ENCODE peak calls at places on chromosome 19, in six cellular contexts. One of them, this sample, is unnamed. For H3K4me1, the result is how much of the 10 kb centered on the place peaks cover.

GRCh38 chr19:14272623-14273022 is 66.7 kb upstream of the ADGRL1 start:
- DNase-seq in pancreas: no peak
- DNase-seq in A549: no peak
- DNase-seq in left ventricle myocardium inferior: no peak
- DNase-seq in gastrocnemius medialis: no peak
- DNase-seq in psoas muscle: no peak
- DNase-seq in this sample: no peak

GRCh38 chr19:3760871-3761361 is 576 bp downstream of the APBA3 start:
- DNase-seq in pancreas: no peak
- DNase-seq in gastrocnemius medialis: no peak
- DNase-seq in A549: no peak
- DNase-seq in left ventricle myocardium inferior: no peak
- DNase-seq in psoas muscle: no peak
- DNase-seq in this sample: no peak

GRCh38 chr19:53977429-53977990 is 13.9 kb upstream of the CACNG6 start:
- DNase-seq in left ventricle myocardium inferior: peak
- DNase-seq in pancreas: peak
- DNase-seq in A549: peak
- DNase-seq in gastrocnemius medialis: peak
- DNase-seq in psoas muscle: peak
- DNase-seq in this sample: peak

GRCh38 chr19:39401549-39402416 is 4.9 kb upstream of the ZFP36 start:
- DNase-seq in left ventricle myocardium inferior: no peak
- DNase-seq in gastrocnemius medialis: peak
- DNase-seq in pancreas: no peak
- DNase-seq in psoas muscle: peak
- DNase-seq in A549: no peak
- DNase-seq in this sample: peak

GRCh38 chr19:51161266-51161665 is 19.2 kb downstream of the SIGLEC7 start:
- DNase-seq in psoas muscle: no peak
- DNase-seq in left ventricle myocardium inferior: no peak
- DNase-seq in gastrocnemius medialis: no peak
- DNase-seq in pancreas: no peak
- DNase-seq in A549: no peak
- DNase-seq in this sample: no peak

GRCh38 chr19:46766569-46767317 is 20.5 kb upstream of the STRN4 start:
- DNase-seq in psoas muscle: peak
- DNase-seq in A549: no peak
- DNase-seq in left ventricle myocardium inferior: peak
- DNase-seq in pancreas: peak
- DNase-seq in gastrocnemius medialis: no peak
- DNase-seq in this sample: no peak

GRCh38 chr19:44869728-44870470 is 21.2 kb upstream of the TOMM40 start:
- DNase-seq in A549: no peak
- DNase-seq in gastrocnemius medialis: peak
- DNase-seq in left ventricle myocardium inferior: no peak
- DNase-seq in psoas muscle: peak
- DNase-seq in pancreas: no peak
- DNase-seq in this sample: peak

GRCh38 chr19:45608948-45609347 is 6.9 kb upstream of the GPR4 start:
- DNase-seq in psoas muscle: no peak
- DNase-seq in left ventricle myocardium inferior: no peak
- DNase-seq in gastrocnemius medialis: no peak
- DNase-seq in pancreas: no peak
- DNase-seq in A549: no peak
- DNase-seq in this sample: no peak

GRCh38 chr19:17209126-17210036 is 5.8 kb upstream of the USE1 start:
- DNase-seq in left ventricle myocardium inferior: no peak
- DNase-seq in gastrocnemius medialis: no peak
- DNase-seq in pancreas: no peak
- DNase-seq in psoas muscle: no peak
- DNase-seq in A549: peak
- DNase-seq in this sample: no peak

GRCh38 chr19:51083181-51083580 is 494 bp upstream of the KLK14 start:
- DNase-seq in pancreas: no peak
- DNase-seq in A549: no peak
- DNase-seq in left ventricle myocardium inferior: no peak
- DNase-seq in gastrocnemius medialis: no peak
- DNase-seq in psoas muscle: no peak
- DNase-seq in this sample: no peak

GRCh38 chr19:18414504-18415176 is 4.6 kb upstream of the SSBP4 start:
- DNase-seq in psoas muscle: no peak
- DNase-seq in pancreas: no peak
- DNase-seq in gastrocnemius medialis: no peak
- DNase-seq in A549: no peak
- DNase-seq in left ventricle myocardium inferior: peak
- DNase-seq in this sample: no peak

GRCh38 chr19:32255566-32256295 is 89.7 kb upstream of the ZNF507 start:
- DNase-seq in gastrocnemius medialis: no peak
- DNase-seq in pancreas: no peak
- DNase-seq in A549: no peak
- DNase-seq in left ventricle myocardium inferior: no peak
- DNase-seq in psoas muscle: no peak
- DNase-seq in this sample: no peak

GRCh38 chr19:17860993-17861360 is 1.3 kb downstream of the RPL18A start:
- DNase-seq in gastrocnemius medialis: no peak
- DNase-seq in left ventricle myocardium inferior: no peak
- DNase-seq in pancreas: no peak
- DNase-seq in A549: no peak
- DNase-seq in psoas muscle: no peak
- DNase-seq in this sample: no peak

GRCh38 chr19:45999653-46000121 is 4.4 kb downstream of the CCDC61 start:
- DNase-seq in A549: no peak
- DNase-seq in left ventricle myocardium inferior: no peak
- DNase-seq in gastrocnemius medialis: no peak
- DNase-seq in pancreas: no peak
- DNase-seq in psoas muscle: peak
- DNase-seq in this sample: no peak

GRCh38 chr19:6424190-6424938 is at the start of gene KHSRP:
- DNase-seq in left ventricle myocardium inferior: no peak
- DNase-seq in A549: no peak
- DNase-seq in psoas muscle: peak
- DNase-seq in pancreas: peak
- DNase-seq in gastrocnemius medialis: no peak
- DNase-seq in this sample: no peak

GRCh38 chr19:10408511-10409291 is 5.4 kb upstream of the CDC37 start:
- DNase-seq in pancreas: no peak
- DNase-seq in A549: no peak
- DNase-seq in left ventricle myocardium inferior: no peak
- DNase-seq in gastrocnemius medialis: no peak
- DNase-seq in psoas muscle: no peak
- DNase-seq in this sample: no peak

GRCh38 chr19:10346509-10346908 is 7.1 kb upstream of the ICAM3 start:
- DNase-seq in A549: no peak
- DNase-seq in psoas muscle: no peak
- DNase-seq in pancreas: no peak
- DNase-seq in left ventricle myocardium inferior: no peak
- DNase-seq in gastrocnemius medialis: no peak
- DNase-seq in this sample: no peak

GRCh38 chr19:10288662-10289166 is 1.0 kb upstream of the ICAM5 start:
- DNase-seq in A549: peak
- DNase-seq in gastrocnemius medialis: no peak
- DNase-seq in left ventricle myocardium inferior: no peak
- DNase-seq in psoas muscle: no peak
- DNase-seq in pancreas: no peak
- DNase-seq in this sample: no peak

GRCh38 chr19:35315883-35316282 is 13.1 kb upstream of the CD22 start:
- DNase-seq in psoas muscle: no peak
- DNase-seq in pancreas: no peak
- DNase-seq in left ventricle myocardium inferior: no peak
- DNase-seq in gastrocnemius medialis: no peak
- DNase-seq in A549: no peak
- DNase-seq in this sample: no peak
- H3K4me1 ChIP-seq in psoas muscle: under half
- H3K4me1 ChIP-seq in pancreas: under half
- H3K4me1 ChIP-seq in left ventricle myocardium inferior: under half
- H3K4me1 ChIP-seq in gastrocnemius medialis: under half
- H3K4me1 ChIP-seq in A549: under half
- H3K4me1 ChIP-seq in this sample: under half

DNA sequence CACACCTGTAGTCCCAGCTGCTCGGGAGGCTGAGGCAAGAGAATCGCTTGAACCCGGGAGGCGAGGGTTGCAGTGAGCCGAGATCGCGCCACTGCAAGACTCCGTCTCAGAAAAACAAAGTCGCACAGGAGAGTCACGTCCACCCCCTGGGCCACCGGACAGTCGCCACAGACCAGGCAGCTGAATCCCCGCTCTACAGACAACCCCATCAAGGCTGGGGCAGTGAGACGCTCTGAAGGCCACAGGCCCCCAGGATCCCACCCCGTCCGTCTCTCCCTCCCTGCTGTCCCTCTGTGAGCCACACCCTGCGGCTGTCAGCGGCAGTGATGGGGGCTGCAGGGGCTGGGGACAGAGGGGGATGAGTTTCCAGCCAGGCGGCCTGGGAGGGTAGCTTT is 15.5 kb upstream of the PTBP1 start:
- DNase-seq in psoas muscle: peak
- DNase-seq in A549: peak
- DNase-seq in pancreas: no peak
- DNase-seq in gastrocnemius medialis: no peak
- DNase-seq in left ventricle myocardium inferior: no peak
- DNase-seq in this sample: no peak
- TF ChIP-seq CTCF in psoas muscle: no peak
- TF ChIP-seq CTCF in A549: no peak
- TF ChIP-seq CTCF in pancreas: no peak
- TF ChIP-seq CTCF in gastrocnemius medialis: no peak
- TF ChIP-seq CTCF in left ventricle myocardium inferior: no peak
- TF ChIP-seq CTCF in this sample: no peak

DNA sequence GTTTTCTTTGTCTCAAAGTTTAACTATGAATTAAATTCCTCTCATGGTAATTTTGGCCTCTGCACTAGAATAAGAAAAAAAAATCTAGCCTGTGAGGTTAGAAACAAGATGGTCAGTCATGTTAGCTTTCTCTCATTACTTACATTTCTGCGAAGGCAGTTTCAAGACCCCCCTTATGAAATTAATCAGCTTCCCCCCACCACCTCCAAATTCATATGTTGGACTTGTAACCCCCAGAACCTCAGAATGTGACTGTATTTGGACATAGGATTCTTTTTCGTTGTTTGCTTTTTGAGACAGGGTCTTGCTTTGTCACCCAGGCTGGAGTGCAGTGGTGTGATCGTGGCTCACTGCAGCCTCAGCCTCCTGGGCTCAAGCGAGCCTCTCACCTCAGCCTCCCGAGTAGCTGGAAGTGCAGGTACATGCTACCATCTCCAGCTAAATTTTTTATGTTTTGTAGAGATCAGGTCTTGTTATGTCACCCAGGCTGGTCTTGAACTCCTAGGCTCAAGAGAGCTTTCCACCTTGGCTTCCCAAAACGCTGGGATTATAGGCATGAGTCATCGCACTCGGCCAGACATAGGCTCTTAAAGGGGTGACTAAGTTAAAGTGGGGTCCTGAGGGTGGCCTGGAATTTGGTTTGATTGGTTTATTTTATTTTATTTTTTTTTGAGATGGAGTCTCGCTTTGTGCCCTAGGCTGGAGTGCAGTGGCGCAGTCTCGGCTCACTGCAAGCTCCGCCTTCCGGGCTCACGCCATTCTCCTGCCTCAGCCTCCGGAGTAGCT is 1.4 kb downstream of the PLA2G4C start:
- DNase-seq in A549: no peak
- DNase-seq in gastrocnemius medialis: no peak
- DNase-seq in pancreas: no peak
- DNase-seq in psoas muscle: no peak
- DNase-seq in left ventricle myocardium inferior: no peak
- DNase-seq in this sample: no peak
- H3K4me1 ChIP-seq in A549: under half
- H3K4me1 ChIP-seq in gastrocnemius medialis: under half
- H3K4me1 ChIP-seq in pancreas: under half
- H3K4me1 ChIP-seq in psoas muscle: under half
- H3K4me1 ChIP-seq in left ventricle myocardium inferior: under half
- H3K4me1 ChIP-seq in this sample: under half

GRCh38 chr19:2312819-2313501 is 5.0 kb upstream of the LINGO3 start:
- DNase-seq in A549: no peak
- DNase-seq in psoas muscle: no peak
- DNase-seq in pancreas: no peak
- DNase-seq in gastrocnemius medialis: no peak
- DNase-seq in left ventricle myocardium inferior: no peak
- DNase-seq in this sample: no peak
- TF ChIP-seq CTCF in A549: no peak
- TF ChIP-seq CTCF in psoas muscle: no peak
- TF ChIP-seq CTCF in pancreas: no peak
- TF ChIP-seq CTCF in gastrocnemius medialis: no peak
- TF ChIP-seq CTCF in left ventricle myocardium inferior: no peak
- TF ChIP-seq CTCF in this sample: no peak

GRCh38 chr19:29711584-29712132 is 3.4 kb downstream of the C19orf12 start:
- DNase-seq in A549: no peak
- DNase-seq in gastrocnemius medialis: no peak
- DNase-seq in pancreas: no peak
- DNase-seq in left ventricle myocardium inferior: no peak
- DNase-seq in psoas muscle: no peak
- DNase-seq in this sample: no peak

GRCh38 chr19:29714953-29715694 is at the start of gene C19orf12:
- DNase-seq in A549: peak
- DNase-seq in psoas muscle: peak
- DNase-seq in gastrocnemius medialis: no peak
- DNase-seq in left ventricle myocardium inferior: peak
- DNase-seq in pancreas: peak
- DNase-seq in this sample: peak

GRCh38 chr19:29714371-29714952 is 599 bp downstream of the C19orf12 start:
- DNase-seq in left ventricle myocardium inferior: no peak
- DNase-seq in A549: peak
- DNase-seq in pancreas: no peak
- DNase-seq in gastrocnemius medialis: no peak
- DNase-seq in psoas muscle: no peak
- DNase-seq in this sample: no peak

GRCh38 chr19:29715695-29716581 is 877 bp upstream of the C19orf12 start:
- DNase-seq in left ventricle myocardium inferior: no peak
- DNase-seq in A549: no peak
- DNase-seq in gastrocnemius medialis: no peak
- DNase-seq in psoas muscle: no peak
- DNase-seq in pancreas: no peak
- DNase-seq in this sample: no peak

GRCh38 chr19:29712744-29713516 is 2.1 kb downstream of the C19orf12 start:
- DNase-seq in gastrocnemius medialis: no peak
- DNase-seq in pancreas: no peak
- DNase-seq in left ventricle myocardium inferior: no peak
- DNase-seq in A549: no peak
- DNase-seq in psoas muscle: no peak
- DNase-seq in this sample: no peak
- H3K4me1 ChIP-seq in gastrocnemius medialis: under half
- H3K4me1 ChIP-seq in pancreas: under half
- H3K4me1 ChIP-seq in left ventricle myocardium inferior: half or more
- H3K4me1 ChIP-seq in A549: under half
- H3K4me1 ChIP-seq in psoas muscle: under half
- H3K4me1 ChIP-seq in this sample: under half

DNA sequence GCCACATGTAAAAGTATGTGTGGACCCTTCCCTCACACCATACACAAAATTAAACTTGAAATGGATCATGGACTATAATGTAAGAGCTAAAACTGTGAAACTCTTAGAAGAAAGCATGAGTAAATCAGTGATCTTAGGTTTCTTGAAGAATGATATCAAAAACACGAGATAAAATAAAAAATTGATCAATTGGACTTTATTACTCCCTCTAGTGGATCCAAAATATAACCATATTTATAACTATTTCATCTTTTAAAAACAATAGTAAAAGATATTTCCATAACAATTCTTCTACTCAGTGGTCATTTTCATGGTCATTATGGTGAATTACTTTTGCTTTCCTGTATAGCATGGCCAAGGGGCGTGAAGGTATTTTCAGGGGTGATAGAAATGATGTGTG is 174.6 kb upstream of the LSM14A start:
- DNase-seq in psoas muscle: no peak
- DNase-seq in pancreas: no peak
- DNase-seq in left ventricle myocardium inferior: no peak
- DNase-seq in gastrocnemius medialis: no peak
- DNase-seq in A549: no peak
- DNase-seq in this sample: no peak
- TF ChIP-seq CTCF in psoas muscle: no peak
- TF ChIP-seq CTCF in pancreas: no peak
- TF ChIP-seq CTCF in left ventricle myocardium inferior: peak
- TF ChIP-seq CTCF in gastrocnemius medialis: no peak
- TF ChIP-seq CTCF in A549: peak
- TF ChIP-seq CTCF in this sample: peak

This sample was measured in heart right ventricle.